ENCODE peak calls at places on chromosomes 16 and 17, in four cellular contexts. A, H, S and V are unnamed samples.

GRCh38 chr17:47607481-47607880 is 42.2 kb upstream of the KPNB1 start:
- DNase-seq in H (no peak), S (no peak), A (no peak), V (no peak)

GRCh38 chr16:55292491-55292890 is 31.5 kb upstream of the IRX6 start:
- DNase-seq in H (no peak), S (no peak), A (no peak), V (no peak)

GRCh38 chr17:72657467-72658317 is 434.8 kb downstream of the SLC39A11 start:
- DNase-seq in S (no peak), H (no peak), A (no peak), V (no peak)

GRCh38 chr17:50925296-50925891 is 59.2 kb upstream of the TOB1 start:
- DNase-seq in H (no peak), A (no peak), S (no peak), V (no peak)

GRCh38 chr17:8155341-8156173 is 3.4 kb upstream of the PER1 start:
- DNase-seq in S (no peak), A (no peak), H (no peak), V (peak; percentile 40)

GRCh38 chr16:81497690-81498089 is 53.1 kb downstream of the CMIP start:
- DNase-seq in A (no peak), S (peak; percentile 37), H (no peak), V (no peak)

GRCh38 chr17:82160081-82160480 is 52.6 kb downstream of the CCDC57 start:
- DNase-seq in A (no peak), H (no peak), S (no peak), V (no peak)

GRCh38 chr17:78013683-78014467 is 55.4 kb downstream of the TNRC6C start:
- DNase-seq in H (peak; percentile 74), A (peak; percentile 54), S (no peak), V (peak; percentile 45)

GRCh38 chr17:1810450-1811103 is 19.1 kb downstream of the SMYD4 start:
- DNase-seq in S (no peak), H (no peak), A (no peak), V (no peak)

GRCh38 chr17:51764387-51764971 is 394.0 kb downstream of the CA10 start:
- DNase-seq in S (no peak), H (peak; percentile 59), A (peak; percentile 22), V (no peak)

GRCh38 chr17:47864791-47865216 is 13.8 kb upstream of the SP6 start:
- DNase-seq in A (no peak), H (no peak), S (no peak), V (no peak)

GRCh38 chr17:80025796-80026195 is 9.9 kb downstream of the TBC1D16 start:
- DNase-seq in S (no peak), H (no peak), A (no peak), V (no peak)

GRCh38 chr17:47801906-47802305 is 19.7 kb downstream of the OSBPL7 start:
- DNase-seq in S (no peak), H (no peak), A (no peak), V (no peak)

GRCh38 chr17:73643012-73643845 is 1.0 kb downstream of the SDK2 start:
- DNase-seq in H (no peak), S (no peak), A (peak; percentile 41), V (no peak)

GRCh38 chr17:50443492-50444051 is 17.6 kb downstream of the ACSF2 start:
- DNase-seq in S (no peak), H (no peak), A (no peak), V (no peak)

GRCh38 chr17:17783825-17784598 is 52.8 kb downstream of the SREBF1 start:
- DNase-seq in A (peak; percentile 72), S (no peak), H (no peak), V (no peak)

GRCh38 chr17:77254961-77255741 is 114.4 kb downstream of the SEC14L1 start:
- DNase-seq in A (no peak), S (no peak), H (no peak), V (no peak)

GRCh38 chr16:3020247-3020603 is at the start of gene TNFRSF12A:
- DNase-seq in H (peak; percentile 86), S (no peak), A (peak; percentile 84), V (peak; percentile 42)

GRCh38 chr17:65324574-65324973 is 187.4 kb downstream of the RGS9 start:
- DNase-seq in S (no peak), A (no peak), H (no peak), V (no peak)

GRCh38 chr17:72853438-72854415 is 238.8 kb downstream of the SLC39A11 start:
- DNase-seq in A (no peak), S (no peak), H (no peak), V (no peak)

GRCh38 chr16:10744370-10745030 is 858 bp downstream of the NUBP1 start:
- DNase-seq in A (peak; percentile 40), S (no peak), H (peak; percentile 70), V (no peak)

GRCh38 chr17:76140661-76141211 is 309 bp downstream of the FOXJ1 start:
- DNase-seq in A (no peak), S (no peak), H (no peak), V (no peak)

GRCh38 chr17:78394209-78394608 is 15.8 kb downstream of the PGS1 start:
- DNase-seq in A (no peak), S (no peak), H (no peak), V (no peak)

GRCh38 chr16:26263406-26263805 is 571.6 kb downstream of the HS3ST4 start:
- DNase-seq in S (no peak), A (no peak), H (no peak), V (no peak)

GRCh38 chr16:3328104-3328503 is 22.8 kb downstream of the ZNF75A start:
- DNase-seq in A (no peak), S (no peak), H (no peak), V (no peak)

GRCh38 chr16:78122774-78123315 is 23.4 kb downstream of the WWOX start:
- DNase-seq in S (no peak), A (no peak), H (no peak), V (no peak)

GRCh38 chr17:27578718-27579085 is 52.3 kb upstream of the LGALS9 start:
- DNase-seq in H (no peak), S (no peak), A (no peak), V (no peak)

GRCh38 chr17:78142113-78142861 is 3.9 kb upstream of the C17orf99 start:
- DNase-seq in H (no peak), A (no peak), S (no peak), V (no peak)

GRCh38 chr17:74512041-74512440 is 19.2 kb downstream of the CD300LB start:
- DNase-seq in A (no peak), S (no peak), H (peak; percentile 63), V (no peak)

GRCh38 chr17:48704521-48704920 is 17.8 kb downstream of the PRAC1 start:
- DNase-seq in S (no peak), A (no peak), H (no peak), V (no peak)

GRCh38 chr16:20879175-20880053 is 20.7 kb downstream of the DCUN1D3 start:
- DNase-seq in S (no peak), H (no peak), A (no peak), V (no peak)

GRCh38 chr17:66964930-66965800 is 658 bp downstream of the CACNG4 start:
- DNase-seq in A (no peak), S (no peak), H (no peak), V (no peak)

GRCh38 chr17:74152591-74153455 is 50.7 kb upstream of the RPL38 start:
- DNase-seq in H (no peak), A (peak; percentile 6), S (no peak), V (peak; percentile 10)

GRCh38 chr17:81223758-81224122 is 975 bp upstream of the CEP131 start:
- DNase-seq in A (no peak), S (no peak), H (no peak), V (no peak)

GRCh38 chr16:10992112-10992511 is 47.7 kb downstream of the CLEC16A start:
- DNase-seq in A (no peak), H (no peak), S (no peak), V (no peak)

GRCh38 chr17:63998721-63999679 is 849 bp downstream of the PRR29 start:
- DNase-seq in A (no peak), S (peak; percentile 35), H (no peak), V (no peak)

GRCh38 chr16:56856876-56857447 is 8.0 kb upstream of the SLC12A3 start:
- DNase-seq in A (no peak), S (no peak), H (no peak), V (no peak)

DNA sequence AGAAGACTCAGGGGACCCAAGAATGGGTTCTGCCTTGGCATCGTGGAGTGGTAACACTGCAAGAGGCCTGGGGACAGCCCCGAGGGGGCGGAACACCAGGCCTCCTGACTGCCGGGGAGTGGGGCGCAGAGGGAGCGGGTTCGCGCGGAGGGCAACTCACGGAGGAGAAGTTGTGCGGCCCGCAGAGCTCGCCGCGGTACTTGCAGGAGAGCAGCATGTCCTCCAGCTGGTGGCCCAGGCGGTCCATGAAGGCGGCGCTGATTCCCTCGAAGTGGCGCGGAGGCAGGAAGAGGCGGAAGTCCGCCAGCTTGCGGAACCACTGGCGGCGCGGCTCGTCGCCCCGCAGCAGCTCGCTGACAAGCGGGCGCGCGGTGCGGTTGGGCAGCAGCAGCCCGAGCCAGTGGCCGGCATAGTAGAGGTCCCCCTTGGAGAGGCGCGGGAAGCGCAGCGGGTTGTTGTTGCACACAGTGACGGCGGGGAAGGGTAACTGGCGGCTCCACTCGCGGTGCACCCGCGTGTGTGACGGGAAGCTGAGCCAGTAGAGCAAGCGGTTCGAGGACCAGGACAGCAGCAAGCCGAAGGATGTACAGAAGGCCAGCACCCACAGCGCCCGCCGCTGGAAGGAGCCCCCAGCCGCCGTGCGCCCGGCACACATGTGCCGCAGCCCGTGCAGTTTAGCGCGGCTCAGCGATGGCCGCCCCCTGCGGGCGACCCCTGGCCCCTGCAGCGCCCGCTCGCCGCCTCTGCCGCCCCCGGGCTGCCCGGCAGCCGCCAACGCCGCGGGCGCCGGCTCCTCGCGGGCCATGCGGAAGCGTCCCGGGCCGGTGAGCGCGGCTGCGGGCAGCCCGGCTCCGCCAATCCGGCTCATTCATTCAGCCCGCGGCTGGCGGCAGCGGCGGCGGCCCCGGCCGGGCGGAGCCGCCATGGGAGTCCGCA is 1.6 kb downstream of the ASIC2 start:
- DNase-seq in S (peak; percentile 48), A (no peak), H (no peak), V (no peak)
- H3K27me3 ChIP-seq in S (peaks cover 39% of the 10 kb centered on the region), A (peaks cover 61% of the 10 kb centered on the region), H (peaks cover 14% of the 10 kb centered on the region), V (no peaks in the 10 kb centered on the region)

DNA sequence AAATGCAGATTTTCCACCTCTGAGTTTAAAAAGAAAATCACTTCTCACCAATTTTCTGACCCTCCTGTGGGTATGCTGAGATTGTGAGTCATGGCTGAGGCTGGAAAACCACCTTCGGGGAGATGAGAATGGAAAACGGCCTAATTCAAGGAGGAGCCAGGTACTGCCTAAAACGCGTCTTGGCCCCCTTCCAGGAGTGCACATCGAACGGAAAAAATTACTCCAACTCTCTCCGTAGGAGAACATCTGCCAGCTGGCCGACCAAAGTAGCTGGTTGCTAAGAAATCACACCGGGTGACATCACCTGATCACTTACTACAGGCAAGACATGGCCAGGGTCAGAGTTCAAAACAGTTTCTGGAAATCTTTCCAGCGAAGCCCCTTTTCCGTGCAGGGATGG is 107.6 kb downstream of the ZNF423 start:
- DNase-seq in A (peak; percentile 36), S (no peak), H (no peak), V (peak; percentile 40)
- H3K27me3 ChIP-seq in A (no peaks in the 10 kb centered on the region), S (peaks cover 8% of the 10 kb centered on the region), H (no peaks in the 10 kb centered on the region), V (no peaks in the 10 kb centered on the region)

DNA sequence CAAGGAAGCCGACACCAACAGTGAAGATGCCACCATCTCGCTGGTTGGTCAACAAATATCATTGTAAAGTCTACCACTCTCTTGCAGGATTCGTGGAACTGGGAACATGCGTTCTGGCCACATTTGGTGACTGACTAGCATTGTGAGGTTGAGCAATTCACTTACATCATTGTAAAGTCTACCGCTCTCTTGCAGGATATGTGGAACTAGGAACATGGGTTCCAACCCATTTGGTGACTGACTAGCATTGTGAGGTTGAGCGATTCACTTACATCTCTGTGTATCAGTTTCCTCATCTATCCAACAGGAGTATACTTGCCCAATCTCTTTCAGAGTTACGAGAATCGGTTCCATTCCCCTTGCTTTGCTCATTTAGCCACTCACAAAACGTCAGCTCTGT is 42.6 kb upstream of the RPH3AL start:
- DNase-seq in S (no peak), H (no peak), A (no peak), V (no peak)
- H3K27me3 ChIP-seq in S (no peaks in the 10 kb centered on the region), H (no peaks in the 10 kb centered on the region), A (no peaks in the 10 kb centered on the region), V (no peaks in the 10 kb centered on the region)

GRCh38 chr17:44652727-44653126 is 3.5 kb upstream of the MEIOC start:
- DNase-seq in A (no peak), S (no peak), H (no peak), V (no peak)
- H3K27me3 ChIP-seq in A (peaks cover 55% of the 10 kb centered on the region), S (peaks cover 45% of the 10 kb centered on the region), H (peaks cover 20% of the 10 kb centered on the region), V (no peaks in the 10 kb centered on the region)